ENCODE peak calls at places on chromosomes 2 and 18, in seven cellular contexts. I is NCI-H1105 treated with DMSO at 0.1 percent for 48 hours; D is pons; V is HTR-8/SVneo; T is activated naive CD4-positive, alpha-beta T cell treated with anti-CD3 and anti-CD28 coated beads for 36 hours; K is HepG2; M is right cardiac atrium. Q is an unnamed sample.
A peak's percentile ranks its signal among the peaks of the same experiment; 100 is the strongest.

GRCh38 chr2:94873362-94874276 is 2.4 kb downstream of the TEKT4 start:
- DNase-seq in D (no peak), T (no peak), M (peak; percentile 11), V (no peak), K (no peak), I (no peak), Q (no peak)

GRCh38 chr18:75240433-75240832 is 29.8 kb downstream of the TSHZ1 start:
- DNase-seq in T (no peak), M (no peak), D (no peak), V (no peak), I (no peak), K (no peak), Q (no peak)

GRCh38 chr2:118850171-118850900 is 2.9 kb upstream of the EN1 start:
- DNase-seq in T (no peak), K (no peak), D (no peak), V (no peak), I (no peak), M (no peak), Q (no peak)

GRCh38 chr18:62420151-62420512 is 95.0 kb downstream of the TNFRSF11A start:
- DNase-seq in K (peak; percentile 85), I (no peak), T (peak; percentile 40), D (no peak), V (no peak), M (no peak), Q (no peak)

GRCh38 chr18:23568265-23568664 is 18.0 kb downstream of the NPC1 start:
- DNase-seq in M (no peak), K (no peak), D (no peak), I (no peak), V (no peak), T (no peak), Q (no peak)

GRCh38 chr2:109045505-109045904 is 56.5 kb upstream of the EDAR start:
- DNase-seq in K (no peak), M (no peak), I (no peak), D (no peak), T (no peak), V (no peak), Q (no peak)

GRCh38 chr2:20208487-20208882 is 16.4 kb downstream of the SDC1 start:
- DNase-seq in K (no peak), V (no peak), D (no peak), M (no peak), I (no peak), T (no peak), Q (no peak)

GRCh38 chr2:180555391-180555965 is 424.9 kb upstream of the UBE2E3 start:
- DNase-seq in T (no peak), V (no peak), K (no peak), I (no peak), D (no peak), M (no peak), Q (no peak)

GRCh38 chr18:36872329-36872728 is 43.4 kb downstream of the KIAA1328 start:
- DNase-seq in V (no peak), T (no peak), M (no peak), D (no peak), K (no peak), I (no peak), Q (no peak)

GRCh38 chr2:223180463-223180862 is 128.5 kb downstream of the KCNE4 start:
- DNase-seq in K (no peak), M (no peak), D (no peak), T (no peak), V (no peak), I (no peak), Q (no peak)

GRCh38 chr2:105032476-105032875 is 5.4 kb upstream of the MRPS9 start:
- DNase-seq in D (no peak), V (no peak), T (no peak), I (no peak), K (no peak), M (no peak), Q (no peak)

GRCh38 chr18:47287911-47288635 is 36.6 kb upstream of the SKOR2 start:
- DNase-seq in D (peak; percentile 56), V (no peak), T (no peak), M (no peak), K (no peak), I (peak; percentile 70), Q (no peak)

GRCh38 chr18:28125051-28125450 is 51.9 kb downstream of the CDH2 start:
- DNase-seq in M (no peak), T (no peak), I (no peak), D (no peak), V (no peak), K (no peak), Q (no peak)

GRCh38 chr2:121080013-121080772 is 204.8 kb downstream of the TFCP2L1 start:
- DNase-seq in D (peak; percentile 51), K (peak; percentile 61), V (peak; percentile 67), I (peak; percentile 43), M (peak; percentile 71), T (peak; percentile 58), Q (no peak)

GRCh38 chr2:176137883-176138282 is 8.4 kb downstream of the HOXD8 start:
- DNase-seq in D (no peak), I (no peak), K (peak; percentile 33), M (no peak), T (no peak), V (no peak), Q (no peak)

GRCh38 chr18:3759099-3759498 is 309.1 kb downstream of the TGIF1 start:
- DNase-seq in T (no peak), V (no peak), I (no peak), M (no peak), K (no peak), D (no peak), Q (no peak)

GRCh38 chr2:182901748-182902147 is 35.3 kb upstream of the FRZB start:
- DNase-seq in K (no peak), T (no peak), I (no peak), D (no peak), V (no peak), M (no peak), Q (no peak)

GRCh38 chr2:27085670-27086089 is 892 bp upstream of the KHK start:
- DNase-seq in K (no peak), T (peak; percentile 48), I (peak; percentile 37), M (peak; percentile 94), D (peak; percentile 80), V (no peak), Q (no peak)

GRCh38 chr2:7368211-7368610 is 451.0 kb downstream of the RNF144A start:
- DNase-seq in D (no peak), V (no peak), T (no peak), I (no peak), M (no peak), K (no peak), Q (no peak)

GRCh38 chr2:173002751-173003541 is 72.7 kb upstream of the MAP3K20 start:
- DNase-seq in I (no peak), M (no peak), V (no peak), K (peak; percentile 64), T (no peak), D (no peak), Q (no peak)

GRCh38 chr2:27407798-27408491 is 1.4 kb downstream of the PPM1G start:
- DNase-seq in T (no peak), I (peak; percentile 73), M (no peak), K (peak; percentile 88), V (peak; percentile 75), D (peak; percentile 20), Q (no peak)